ENCODE peak calls at places on chromosomes 1 and 21, in four cellular contexts. One of them, this sample, is unnamed.

GRCh38 chr1:76511226-76511625 is 356.1 kb upstream of the ST6GALNAC5 start:
- DNase-seq in body of pancreas: no peak
- DNase-seq in stimulated activated naive CD8-positive, alpha-beta T cell treated with anti-CD3 and anti-CD28 coated beads, Interleukin-15, Interleukin-2, amounts not matched to agents 100 U/mL and 50 U/mL, for 24 hours: peak; percentile 4
- DNase-seq in MM.1S: no peak
- DNase-seq in this sample: no peak

GRCh38 chr1:16605213-16605525 is 8.2 kb downstream of the NBPF1 start:
- DNase-seq in MM.1S: peak; percentile 5
- DNase-seq in body of pancreas: no peak
- DNase-seq in stimulated activated naive CD8-positive, alpha-beta T cell treated with anti-CD3 and anti-CD28 coated beads, Interleukin-15, Interleukin-2, amounts not matched to agents 100 U/mL and 50 U/mL, for 24 hours: no peak
- DNase-seq in this sample: no peak

GRCh38 chr1:17287377-17287776 is 20.6 kb upstream of the PADI4 start:
- DNase-seq in body of pancreas: no peak
- DNase-seq in stimulated activated naive CD8-positive, alpha-beta T cell treated with anti-CD3 and anti-CD28 coated beads, Interleukin-15, Interleukin-2, amounts not matched to agents 100 U/mL and 50 U/mL, for 24 hours: no peak
- DNase-seq in MM.1S: no peak
- DNase-seq in this sample: no peak

GRCh38 chr1:207997486-207998268 is 86.8 kb upstream of the CD34 start:
- DNase-seq in body of pancreas: peak; percentile 90
- DNase-seq in MM.1S: peak; percentile 68
- DNase-seq in stimulated activated naive CD8-positive, alpha-beta T cell treated with anti-CD3 and anti-CD28 coated beads, Interleukin-15, Interleukin-2, amounts not matched to agents 100 U/mL and 50 U/mL, for 24 hours: peak; percentile 64
- DNase-seq in this sample: peak; percentile 48

GRCh38 chr21:31347435-31348032 is 3.5 kb upstream of the TIAM1 start:
- DNase-seq in body of pancreas: no peak
- DNase-seq in stimulated activated naive CD8-positive, alpha-beta T cell treated with anti-CD3 and anti-CD28 coated beads, Interleukin-15, Interleukin-2, amounts not matched to agents 100 U/mL and 50 U/mL, for 24 hours: no peak
- DNase-seq in MM.1S: no peak
- DNase-seq in this sample: peak; percentile 35

GRCh38 chr21:34802180-34802899 is 133.5 kb downstream of the CLIC6 start:
- DNase-seq in MM.1S: peak; percentile 35
- DNase-seq in body of pancreas: no peak
- DNase-seq in stimulated activated naive CD8-positive, alpha-beta T cell treated with anti-CD3 and anti-CD28 coated beads, Interleukin-15, Interleukin-2, amounts not matched to agents 100 U/mL and 50 U/mL, for 24 hours: no peak
- DNase-seq in this sample: no peak

GRCh38 chr1:110003747-110004428 is 19.3 kb downstream of the AHCYL1 start:
- DNase-seq in stimulated activated naive CD8-positive, alpha-beta T cell treated with anti-CD3 and anti-CD28 coated beads, Interleukin-15, Interleukin-2, amounts not matched to agents 100 U/mL and 50 U/mL, for 24 hours: peak; percentile 40
- DNase-seq in MM.1S: no peak
- DNase-seq in body of pancreas: peak; percentile 81
- DNase-seq in this sample: peak; percentile 16

GRCh38 chr1:206800411-206800810 is 28.1 kb upstream of the IL10 start:
- DNase-seq in body of pancreas: no peak
- DNase-seq in MM.1S: no peak
- DNase-seq in stimulated activated naive CD8-positive, alpha-beta T cell treated with anti-CD3 and anti-CD28 coated beads, Interleukin-15, Interleukin-2, amounts not matched to agents 100 U/mL and 50 U/mL, for 24 hours: no peak
- DNase-seq in this sample: no peak

GRCh38 chr1:187838335-187839293 is 1009.9 kb downstream of the PLA2G4A start:
- DNase-seq in stimulated activated naive CD8-positive, alpha-beta T cell treated with anti-CD3 and anti-CD28 coated beads, Interleukin-15, Interleukin-2, amounts not matched to agents 100 U/mL and 50 U/mL, for 24 hours: no peak
- DNase-seq in body of pancreas: no peak
- DNase-seq in MM.1S: no peak
- DNase-seq in this sample: no peak

GRCh38 chr21:36847189-36847588 is 119.3 kb downstream of the HLCS start:
- DNase-seq in MM.1S: no peak
- DNase-seq in body of pancreas: no peak
- DNase-seq in stimulated activated naive CD8-positive, alpha-beta T cell treated with anti-CD3 and anti-CD28 coated beads, Interleukin-15, Interleukin-2, amounts not matched to agents 100 U/mL and 50 U/mL, for 24 hours: no peak
- DNase-seq in this sample: no peak

GRCh38 chr1:230822092-230822581 is 46.2 kb downstream of the C1orf198 start:
- DNase-seq in body of pancreas: no peak
- DNase-seq in MM.1S: no peak
- DNase-seq in stimulated activated naive CD8-positive, alpha-beta T cell treated with anti-CD3 and anti-CD28 coated beads, Interleukin-15, Interleukin-2, amounts not matched to agents 100 U/mL and 50 U/mL, for 24 hours: no peak
- DNase-seq in this sample: no peak

GRCh38 chr1:113792986-113793385 is 19.3 kb downstream of the RSBN1 start:
- DNase-seq in MM.1S: no peak
- DNase-seq in stimulated activated naive CD8-positive, alpha-beta T cell treated with anti-CD3 and anti-CD28 coated beads, Interleukin-15, Interleukin-2, amounts not matched to agents 100 U/mL and 50 U/mL, for 24 hours: no peak
- DNase-seq in body of pancreas: no peak
- DNase-seq in this sample: no peak